ENCODE peak calls at places on chromosomes 16 and 17, in six cellular contexts. One of them, this sample, is unnamed.

GRCh38 chr17:13561606-13562270 is 40.0 kb downstream of the HS3ST3A1 start:
- DNase-seq in stomach: no peak
- DNase-seq in RWPE1: no peak
- DNase-seq in neural progenitor cell: no peak
- DNase-seq in AG04449: no peak
- DNase-seq in MM.1S: no peak
- DNase-seq in this sample: peak

GRCh38 chr16:50666658-50667496 is 14.2 kb downstream of the SNX20 start:
- DNase-seq in stomach: no peak
- DNase-seq in RWPE1: no peak
- DNase-seq in neural progenitor cell: no peak
- DNase-seq in AG04449: no peak
- DNase-seq in MM.1S: no peak
- DNase-seq in this sample: no peak

GRCh38 chr16:64132686-64133085 is 989.2 kb downstream of the CDH11 start:
- DNase-seq in stomach: no peak
- DNase-seq in RWPE1: no peak
- DNase-seq in neural progenitor cell: no peak
- DNase-seq in AG04449: no peak
- DNase-seq in MM.1S: no peak
- DNase-seq in this sample: no peak

GRCh38 chr17:64236827-64237403 is 26.1 kb downstream of the TEX2 start:
- DNase-seq in stomach: no peak
- DNase-seq in RWPE1: no peak
- DNase-seq in neural progenitor cell: peak
- DNase-seq in AG04449: no peak
- DNase-seq in MM.1S: no peak
- DNase-seq in this sample: no peak

GRCh38 chr17:18626152-18626870 is 17.9 kb downstream of the TBC1D28 start:
- DNase-seq in stomach: no peak
- DNase-seq in RWPE1: no peak
- DNase-seq in neural progenitor cell: no peak
- DNase-seq in AG04449: no peak
- DNase-seq in MM.1S: no peak
- DNase-seq in this sample: no peak

GRCh38 chr17:4944554-4945175 is 3.7 kb downstream of the PFN1 start:
- DNase-seq in stomach: no peak
- DNase-seq in RWPE1: no peak
- DNase-seq in neural progenitor cell: no peak
- DNase-seq in AG04449: no peak
- DNase-seq in MM.1S: no peak
- DNase-seq in this sample: no peak

GRCh38 chr17:50173335-50173941 is 7.6 kb downstream of the SGCA start:
- DNase-seq in stomach: no peak
- DNase-seq in RWPE1: no peak
- DNase-seq in neural progenitor cell: peak
- DNase-seq in AG04449: no peak
- DNase-seq in MM.1S: no peak
- DNase-seq in this sample: no peak

GRCh38 chr17:75559958-75560533 is 27.6 kb upstream of the MYO15B start:
- DNase-seq in stomach: no peak
- DNase-seq in RWPE1: no peak
- DNase-seq in neural progenitor cell: no peak
- DNase-seq in AG04449: no peak
- DNase-seq in MM.1S: no peak
- DNase-seq in this sample: no peak

GRCh38 chr17:78014651-78015050 is 56.1 kb downstream of the TNRC6C start:
- DNase-seq in stomach: no peak
- DNase-seq in RWPE1: no peak
- DNase-seq in neural progenitor cell: no peak
- DNase-seq in AG04449: no peak
- DNase-seq in MM.1S: no peak
- DNase-seq in this sample: no peak

GRCh38 chr17:61425682-61426481 is 26.2 kb downstream of the TBX2 start:
- DNase-seq in stomach: no peak
- DNase-seq in RWPE1: no peak
- DNase-seq in neural progenitor cell: peak
- DNase-seq in AG04449: no peak
- DNase-seq in MM.1S: no peak
- DNase-seq in this sample: no peak

GRCh38 chr16:10743227-10743609 is 424 bp upstream of the NUBP1 start:
- DNase-seq in stomach: no peak
- DNase-seq in RWPE1: no peak
- DNase-seq in neural progenitor cell: no peak
- DNase-seq in AG04449: no peak
- DNase-seq in MM.1S: no peak
- DNase-seq in this sample: no peak
- TF ChIP-seq CTCF in stomach: no peak
- TF ChIP-seq CTCF in RWPE1: no peak
- TF ChIP-seq CTCF in neural progenitor cell: no peak
- TF ChIP-seq CTCF in AG04449: no peak
- TF ChIP-seq CTCF in MM.1S: no peak
- TF ChIP-seq CTCF in this sample: no peak

DNA sequence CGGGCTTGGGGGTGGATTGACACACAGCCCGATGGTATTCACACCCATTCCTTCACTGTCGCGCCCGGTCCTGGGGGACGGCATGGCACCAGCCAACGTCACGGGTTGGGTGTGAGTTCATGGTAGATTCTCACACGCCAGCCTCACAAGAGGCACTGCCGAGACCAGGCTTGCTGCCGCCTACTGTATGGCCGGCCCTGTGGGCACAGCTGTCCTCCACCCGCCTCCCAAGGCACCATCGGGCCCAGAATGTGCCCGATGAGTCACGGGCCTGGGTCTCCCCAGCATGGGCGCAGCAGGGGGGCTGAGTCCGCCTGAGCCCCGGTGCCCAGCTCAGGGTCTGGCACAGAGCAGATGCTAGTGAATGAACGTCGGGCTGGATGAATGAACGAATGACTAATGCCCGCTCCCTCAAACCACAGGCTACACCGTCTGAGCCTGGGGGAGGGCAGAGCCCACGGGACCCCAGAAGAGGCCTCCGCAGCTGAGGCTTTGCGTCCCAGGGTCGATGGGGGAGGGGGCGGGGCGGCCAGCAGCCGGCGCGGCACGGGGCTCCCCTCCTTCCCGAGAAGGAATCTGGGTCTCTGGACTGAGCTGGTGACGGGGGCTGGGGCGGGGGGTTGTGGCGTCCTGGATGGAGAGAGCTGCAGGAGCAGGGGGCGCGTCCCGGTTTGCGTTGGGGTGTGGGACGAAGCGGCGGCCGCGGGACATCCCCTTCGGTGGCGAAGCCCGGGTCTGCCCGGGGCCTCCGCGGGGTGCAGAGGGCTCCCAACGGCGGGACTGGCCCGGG is 829 bp downstream of the PITPNM3 start:
- DNase-seq in stomach: peak
- DNase-seq in RWPE1: peak
- DNase-seq in neural progenitor cell: peak
- DNase-seq in AG04449: no peak
- DNase-seq in MM.1S: no peak
- DNase-seq in this sample: peak
- TF ChIP-seq CTCF in stomach: no peak
- TF ChIP-seq CTCF in RWPE1: no peak
- TF ChIP-seq CTCF in neural progenitor cell: no peak
- TF ChIP-seq CTCF in AG04449: no peak
- TF ChIP-seq CTCF in MM.1S: no peak
- TF ChIP-seq CTCF in this sample: no peak

DNA sequence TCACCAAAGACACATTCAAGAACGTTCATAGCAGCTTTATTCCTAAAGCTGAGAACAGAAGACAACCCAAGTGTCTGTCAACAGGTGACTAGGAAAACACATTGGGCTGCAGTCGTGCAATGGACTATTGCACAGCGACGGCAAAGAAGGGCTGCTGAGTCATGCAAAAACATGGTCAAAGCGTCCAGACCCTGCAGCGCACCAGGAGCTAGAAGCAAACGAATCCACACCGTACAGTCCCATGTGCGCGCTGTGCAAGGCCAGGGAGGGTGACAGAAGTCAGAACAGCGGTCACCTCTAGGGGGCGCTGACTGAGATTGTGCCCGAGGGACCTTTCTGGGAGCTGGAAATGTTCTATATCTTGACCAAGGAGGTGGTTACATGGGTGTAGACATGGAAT is 266.4 kb downstream of the MAF start:
- DNase-seq in stomach: no peak
- DNase-seq in RWPE1: no peak
- DNase-seq in neural progenitor cell: peak
- DNase-seq in AG04449: no peak
- DNase-seq in MM.1S: no peak
- DNase-seq in this sample: peak
- TF ChIP-seq CTCF in stomach: no peak
- TF ChIP-seq CTCF in RWPE1: no peak
- TF ChIP-seq CTCF in neural progenitor cell: peak
- TF ChIP-seq CTCF in AG04449: no peak
- TF ChIP-seq CTCF in MM.1S: peak
- TF ChIP-seq CTCF in this sample: peak

GRCh38 chr17:12547829-12548228 is 117.9 kb upstream of the MYOCD start:
- DNase-seq in stomach: no peak
- DNase-seq in RWPE1: no peak
- DNase-seq in neural progenitor cell: no peak
- DNase-seq in AG04449: no peak
- DNase-seq in MM.1S: no peak
- DNase-seq in this sample: no peak

GRCh38 chr17:12548558-12548957 is 117.1 kb upstream of the MYOCD start:
- DNase-seq in stomach: no peak
- DNase-seq in RWPE1: no peak
- DNase-seq in neural progenitor cell: no peak
- DNase-seq in AG04449: no peak
- DNase-seq in MM.1S: no peak
- DNase-seq in this sample: no peak

GRCh38 chr17:12545877-12546513 is 119.7 kb upstream of the MYOCD start:
- DNase-seq in stomach: no peak
- DNase-seq in RWPE1: peak
- DNase-seq in neural progenitor cell: peak
- DNase-seq in AG04449: no peak
- DNase-seq in MM.1S: peak
- DNase-seq in this sample: peak

GRCh38 chr17:12549499-12549901 is 116.2 kb upstream of the MYOCD start:
- DNase-seq in stomach: no peak
- DNase-seq in RWPE1: no peak
- DNase-seq in neural progenitor cell: no peak
- DNase-seq in AG04449: peak
- DNase-seq in MM.1S: no peak
- DNase-seq in this sample: no peak

DNA sequence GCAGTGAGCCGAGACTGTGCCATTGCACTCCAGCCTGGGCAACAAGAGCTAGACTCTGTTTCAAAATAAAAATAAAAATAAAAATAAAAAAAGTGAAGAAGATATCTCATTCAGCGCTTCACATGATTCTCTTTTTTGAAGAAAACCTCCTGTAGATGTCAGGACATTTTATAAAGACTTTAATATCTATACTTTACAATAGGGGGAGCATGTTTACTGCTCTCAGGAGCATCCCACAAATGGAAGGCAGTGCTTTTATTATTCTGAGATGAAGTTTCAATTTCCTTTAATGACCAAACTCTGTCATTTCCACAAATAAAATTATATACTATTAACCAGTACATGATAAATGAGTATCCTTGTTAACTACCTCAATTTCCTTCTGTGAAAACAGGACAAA is 118.7 kb upstream of the MYOCD start:
- DNase-seq in stomach: no peak
- DNase-seq in RWPE1: no peak
- DNase-seq in neural progenitor cell: no peak
- DNase-seq in AG04449: no peak
- DNase-seq in MM.1S: no peak
- DNase-seq in this sample: no peak
- TF ChIP-seq CTCF in stomach: no peak
- TF ChIP-seq CTCF in RWPE1: no peak
- TF ChIP-seq CTCF in neural progenitor cell: no peak
- TF ChIP-seq CTCF in AG04449: no peak
- TF ChIP-seq CTCF in MM.1S: no peak
- TF ChIP-seq CTCF in this sample: no peak

This sample was measured in nephron progenitor cell.